ENCODE peak calls at places on chromosome 22, in nine cellular contexts. One of them, this sample, is unnamed.

GRCh38 chr22:23384451-23384850 is 195.6 kb downstream of the IGLL1 start:
- DNase-seq in BJ: no peak
- DNase-seq in epithelial cell of esophagus: no peak
- DNase-seq in HEK293T: no peak
- DNase-seq in NCI-H1436: no peak
- DNase-seq in fibroblast of villous mesenchyme: no peak
- DNase-seq in B cell: no peak
- DNase-seq in T-helper 1 cell: no peak
- DNase-seq in posterior cingulate gyrus: no peak
- DNase-seq in this sample: no peak

GRCh38 chr22:50296658-50297490 is 10.6 kb downstream of the PLXNB2 start:
- DNase-seq in HEK293T: no peak
- DNase-seq in T-helper 1 cell: no peak
- DNase-seq in posterior cingulate gyrus: no peak
- DNase-seq in BJ: no peak
- DNase-seq in NCI-H1436: no peak
- DNase-seq in epithelial cell of esophagus: no peak
- DNase-seq in fibroblast of villous mesenchyme: no peak
- DNase-seq in B cell: no peak
- DNase-seq in this sample: no peak

GRCh38 chr22:47168900-47169800 is 406.7 kb downstream of the TBC1D22A start:
- DNase-seq in fibroblast of villous mesenchyme: peak
- DNase-seq in BJ: no peak
- DNase-seq in NCI-H1436: no peak
- DNase-seq in B cell: peak
- DNase-seq in HEK293T: peak
- DNase-seq in T-helper 1 cell: peak
- DNase-seq in epithelial cell of esophagus: no peak
- DNase-seq in posterior cingulate gyrus: no peak
- DNase-seq in this sample: no peak

GRCh38 chr22:49014227-49015201 is 813.2 kb downstream of the BRD1 start:
- DNase-seq in posterior cingulate gyrus: no peak
- DNase-seq in HEK293T: no peak
- DNase-seq in NCI-H1436: no peak
- DNase-seq in BJ: no peak
- DNase-seq in T-helper 1 cell: no peak
- DNase-seq in fibroblast of villous mesenchyme: no peak
- DNase-seq in B cell: no peak
- DNase-seq in epithelial cell of esophagus: no peak
- DNase-seq in this sample: no peak

GRCh38 chr22:29145321-29146072 is 60.2 kb upstream of the EMID1 start:
- DNase-seq in NCI-H1436: no peak
- DNase-seq in B cell: no peak
- DNase-seq in BJ: no peak
- DNase-seq in HEK293T: no peak
- DNase-seq in epithelial cell of esophagus: no peak
- DNase-seq in fibroblast of villous mesenchyme: no peak
- DNase-seq in posterior cingulate gyrus: no peak
- DNase-seq in T-helper 1 cell: no peak
- DNase-seq in this sample: no peak

GRCh38 chr22:36507518-36508010 is 724 bp upstream of the FOXRED2 start:
- DNase-seq in B cell: no peak
- DNase-seq in NCI-H1436: no peak
- DNase-seq in fibroblast of villous mesenchyme: no peak
- DNase-seq in T-helper 1 cell: no peak
- DNase-seq in BJ: no peak
- DNase-seq in posterior cingulate gyrus: no peak
- DNase-seq in epithelial cell of esophagus: no peak
- DNase-seq in HEK293T: no peak
- DNase-seq in this sample: no peak

GRCh38 chr22:46637711-46638600 is 17.8 kb downstream of the GRAMD4 start:
- DNase-seq in NCI-H1436: no peak
- DNase-seq in B cell: no peak
- DNase-seq in fibroblast of villous mesenchyme: no peak
- DNase-seq in posterior cingulate gyrus: no peak
- DNase-seq in T-helper 1 cell: no peak
- DNase-seq in HEK293T: no peak
- DNase-seq in BJ: no peak
- DNase-seq in epithelial cell of esophagus: no peak
- DNase-seq in this sample: no peak

GRCh38 chr22:42383851-42384417 is 48.3 kb downstream of the NFAM1 start:
- DNase-seq in epithelial cell of esophagus: no peak
- DNase-seq in NCI-H1436: no peak
- DNase-seq in fibroblast of villous mesenchyme: no peak
- DNase-seq in B cell: no peak
- DNase-seq in HEK293T: no peak
- DNase-seq in T-helper 1 cell: no peak
- DNase-seq in posterior cingulate gyrus: no peak
- DNase-seq in BJ: no peak
- DNase-seq in this sample: no peak

GRCh38 chr22:46072981-46073682 is 77.2 kb upstream of the PPARA start:
- DNase-seq in HEK293T: no peak
- DNase-seq in fibroblast of villous mesenchyme: peak
- DNase-seq in BJ: no peak
- DNase-seq in T-helper 1 cell: no peak
- DNase-seq in B cell: no peak
- DNase-seq in posterior cingulate gyrus: no peak
- DNase-seq in epithelial cell of esophagus: no peak
- DNase-seq in NCI-H1436: no peak
- DNase-seq in this sample: no peak

This sample was measured in effector memory CD8-positive, alpha-beta T cell.